ENCODE peak calls at places on chromosome 14, in nine cellular contexts. Z, R, B, V, E, L, A, I and F are unnamed samples.

GRCh38 chr14:101108579-101109346 is 205.2 kb upstream of the RTL1 start:
- DNase-seq in Z (no peak), R (no peak), B (no peak), V (no peak), E (no peak), L (no peak), A (no peak), I (no peak), F (no peak)

GRCh38 chr14:101225116-101225728 is 321.7 kb upstream of the RTL1 start:
- DNase-seq in Z (no peak), R (no peak), B (no peak), V (no peak), E (no peak), L (no peak), A (no peak), I (no peak), F (no peak)

GRCh38 chr14:45252356-45253069 is 489 bp downstream of the MIS18BP1 start:
- DNase-seq in Z (no peak), R (no peak), B (peak), V (peak), E (no peak), L (peak), A (no peak), I (no peak), F (peak)

GRCh38 chr14:101347893-101348777 is 213.2 kb upstream of the DIO3 start:
- DNase-seq in Z (no peak), R (no peak), B (no peak), V (no peak), E (no peak), L (no peak), A (no peak), I (no peak), F (no peak)

GRCh38 chr14:33068626-33069025 is 129.9 kb downstream of the NPAS3 start:
- DNase-seq in Z (no peak), R (no peak), B (peak), V (peak), E (no peak), L (peak), A (no peak), I (no peak), F (no peak)

GRCh38 chr14:83847102-83847501 is 1682.8 kb upstream of the FLRT2 start:
- DNase-seq in Z (no peak), R (no peak), B (no peak), V (no peak), E (no peak), L (no peak), A (no peak), I (no peak), F (no peak)

GRCh38 chr14:59438148-59438766 is 26.9 kb downstream of the GPR135 start:
- DNase-seq in Z (no peak), R (no peak), B (no peak), V (peak), E (no peak), L (peak), A (no peak), I (peak), F (peak)

GRCh38 chr14:34873591-34874385 is 1.4 kb downstream of the BAZ1A start:
- DNase-seq in Z (peak), R (peak), B (peak), V (peak), E (peak), L (peak), A (peak), I (no peak), F (peak)

GRCh38 chr14:50094056-50094455 is 22.3 kb downstream of the VCPKMT start:
- DNase-seq in Z (no peak), R (no peak), B (no peak), V (no peak), E (no peak), L (no peak), A (no peak), I (no peak), F (no peak)

GRCh38 chr14:34038358-34039057 is 87.6 kb upstream of the EGLN3 start:
- DNase-seq in Z (no peak), R (no peak), B (no peak), V (no peak), E (no peak), L (peak), A (no peak), I (no peak), F (no peak)

GRCh38 chr14:101711041-101711861 is 50.3 kb upstream of the PPP2R5C start:
- DNase-seq in Z (no peak), R (no peak), B (no peak), V (no peak), E (no peak), L (no peak), A (no peak), I (no peak), F (no peak)

GRCh38 chr14:22512106-22512814 is 76.8 kb downstream of the DAD1 start:
- DNase-seq in Z (no peak), R (no peak), B (no peak), V (no peak), E (no peak), L (no peak), A (no peak), I (no peak), F (peak)

GRCh38 chr14:103059556-103059955 is 2.2 kb upstream of the CDC42BPB start:
- DNase-seq in Z (no peak), R (no peak), B (no peak), V (no peak), E (no peak), L (no peak), A (no peak), I (no peak), F (no peak)

GRCh38 chr14:73255005-73255400 is 17.7 kb downstream of the PAPLN start:
- DNase-seq in Z (no peak), R (no peak), B (no peak), V (no peak), E (no peak), L (no peak), A (no peak), I (no peak), F (no peak)

GRCh38 chr14:73784065-73784987 is 67.3 kb upstream of the PTGR2 start:
- DNase-seq in Z (no peak), R (no peak), B (peak), V (peak), E (no peak), L (peak), A (peak), I (no peak), F (no peak)

GRCh38 chr14:92946847-92947545 is 24.0 kb downstream of the CHGA start:
- DNase-seq in Z (no peak), R (no peak), B (no peak), V (no peak), E (no peak), L (no peak), A (no peak), I (no peak), F (no peak)

GRCh38 chr14:99819514-99819913 is 26.3 kb downstream of the EML1 start:
- DNase-seq in Z (no peak), R (no peak), B (peak), V (no peak), E (no peak), L (no peak), A (no peak), I (no peak), F (no peak)

GRCh38 chr14:24848427-24848826 is 201.5 kb downstream of the STXBP6 start:
- DNase-seq in Z (no peak), R (no peak), B (no peak), V (no peak), E (no peak), L (peak), A (peak), I (peak), F (no peak)

GRCh38 chr14:94995551-94995950 is 161.8 kb downstream of the DICER1 start:
- DNase-seq in Z (no peak), R (no peak), B (no peak), V (no peak), E (no peak), L (no peak), A (no peak), I (no peak), F (no peak)

GRCh38 chr14:96221841-96222240 is 17.2 kb downstream of the BDKRB2 start:
- DNase-seq in Z (no peak), R (no peak), B (no peak), V (no peak), E (no peak), L (no peak), A (no peak), I (no peak), F (no peak)

GRCh38 chr14:100140452-100141132 is 18.9 kb downstream of the DEGS2 start:
- DNase-seq in Z (no peak), R (no peak), B (peak), V (no peak), E (no peak), L (peak), A (no peak), I (no peak), F (peak)